ENCODE peak calls at places on chromosomes 16 and 17, in five cellular contexts. N is stimulated activated CD4-positive, alpha-beta T cell treated with anti-CD3 and anti-CD28 coated beads, Interleukin-1b, Interleukin-23, amount 100 ng/mL, for 24 hours; H is central memory CD4-positive, alpha-beta T cell; R is NCI-H1105; T is stimulated activated CD8-positive, alpha-beta memory T cell treated with anti-CD3 and anti-CD28 coated beads, Interleukin-12 subunit alpha, Interleukin-12 subunit beta, amount 100 ng/mL, for 4 hours. W is an unnamed sample.

GRCh38 chr17:56434610-56435009 is 158.9 kb upstream of the NOG start:
- DNase-seq in T (no peak), R (no peak), H (no peak), N (no peak), W (no peak)

GRCh38 chr17:50036455-50037320 is 19.2 kb upstream of the ITGA3 start:
- DNase-seq in T (no peak), R (no peak), N (no peak), H (no peak), W (no peak)

GRCh38 chr17:81794509-81794908 is 9.4 kb upstream of the GCGR start:
- DNase-seq in T (no peak), R (no peak), H (no peak), N (no peak), W (no peak)

GRCh38 chr16:11824362-11824761 is 27.0 kb downstream of the RSL1D1 start:
- DNase-seq in H (no peak), T (no peak), R (no peak), N (no peak), W (no peak)

GRCh38 chr17:37507108-37507507 is 17.4 kb downstream of the DUSP14 start:
- DNase-seq in H (no peak), N (no peak), R (no peak), T (no peak), W (no peak)

GRCh38 chr16:50403491-50403890 is 34.7 kb upstream of the BRD7 start:
- DNase-seq in T (no peak), R (no peak), N (no peak), H (no peak), W (no peak)

GRCh38 chr17:39123627-39124026 is 27.8 kb downstream of the PLXDC1 start:
- DNase-seq in N (no peak), H (no peak), T (no peak), R (no peak), W (no peak)

GRCh38 chr17:53894591-53894990 is 71.9 kb downstream of the KIF2B start:
- DNase-seq in N (no peak), R (no peak), T (no peak), H (no peak), W (no peak)

GRCh38 chr16:81987121-81987520 is 24.1 kb downstream of the SDR42E1 start:
- DNase-seq in T (no peak), H (no peak), R (no peak), N (no peak), W (no peak)

GRCh38 chr17:66371561-66371960 is 69.1 kb downstream of the PRKCA start:
- DNase-seq in N (no peak), R (no peak), T (no peak), H (no peak), W (no peak)

GRCh38 chr17:53387745-53388144 is 435.0 kb upstream of the KIF2B start:
- DNase-seq in T (no peak), N (no peak), H (no peak), R (no peak), W (no peak)

GRCh38 chr16:27449434-27450188 is 47.6 kb downstream of the IL21R start:
- DNase-seq in H (peak), R (no peak), N (peak), T (peak), W (peak)

GRCh38 chr16:23557779-23558330 is 328 bp downstream of the UBFD1 start:
- DNase-seq in R (no peak), H (no peak), T (no peak), N (no peak), W (no peak)

GRCh38 chr16:53502331-53503269 is at the start of gene AKTIP:
- DNase-seq in N (peak), R (peak), T (peak), H (no peak), W (peak)

GRCh38 chr16:51151951-51152663 is 1.0 kb upstream of the SALL1 start:
- DNase-seq in R (no peak), N (no peak), H (no peak), T (no peak), W (no peak)

GRCh38 chr16:84308120-84308519 is 13.4 kb downstream of the WFDC1 start:
- DNase-seq in T (no peak), N (peak), H (no peak), R (no peak), W (no peak)

GRCh38 chr16:67404740-67405226 is 11.5 kb upstream of the TPPP3 start:
- DNase-seq in R (no peak), H (no peak), T (no peak), N (no peak), W (no peak)

GRCh38 chr17:76716146-76716833 is 5.5 kb upstream of the MXRA7 start:
- DNase-seq in H (peak), N (no peak), R (no peak), T (peak), W (no peak)

GRCh38 chr17:7132511-7133094 is 18.0 kb upstream of the ASGR2 start:
- DNase-seq in H (peak), R (no peak), N (peak), T (peak), W (peak)

GRCh38 chr16:71542377-71542776 is 16.2 kb downstream of the CHST4 start:
- DNase-seq in H (peak), R (no peak), N (peak), T (peak), W (peak)

GRCh38 chr16:78727536-78727935 is 628.1 kb downstream of the WWOX start:
- DNase-seq in R (no peak), T (no peak), H (no peak), N (no peak), W (no peak)

GRCh38 chr16:57614546-57615343 is 13.7 kb upstream of the ADGRG1 start:
- DNase-seq in T (no peak), H (no peak), R (no peak), N (peak), W (no peak)